ENCODE peak calls at places on chromosome 1, in nine cellular contexts. Y, Q, K, H, W, F, Z, A and G are unnamed samples.
A peak's percentile ranks its signal among the peaks of the same experiment; 100 is the strongest.

GRCh38 chr1:63843884-63844283 is 70.1 kb downstream of the ROR1 start:
- DNase-seq in W (no peak), A (no peak), Y (no peak), F (no peak), Z (no peak), Q (no peak), H (no peak), K (no peak), G (no peak)

GRCh38 chr1:199292873-199293272 is 654.0 kb downstream of the PTPRC start:
- DNase-seq in H (no peak), K (no peak), Q (no peak), W (no peak), Y (no peak), F (no peak), Z (no peak), A (no peak), G (no peak)

GRCh38 chr1:37795340-37796110 is 1.9 kb downstream of the MANEAL start:
- DNase-seq in Z (peak; percentile 61), K (peak; percentile 35), Q (peak; percentile 65), A (peak; percentile 40), F (no peak), H (peak; percentile 44), Y (no peak), W (peak; percentile 41), G (no peak)

GRCh38 chr1:209505044-209505443 is 78.5 kb upstream of the CAMK1G start:
- DNase-seq in Z (peak; percentile 64), Q (no peak), H (no peak), F (peak; percentile 79), K (peak; percentile 6), A (no peak), Y (no peak), W (no peak), G (no peak)

GRCh38 chr1:152926091-152926490 is 17.7 kb downstream of the IVL start:
- DNase-seq in H (peak; percentile 22), K (peak; percentile 62), Q (no peak), Z (peak; percentile 63), W (peak; percentile 30), A (peak; percentile 46), F (peak; percentile 78), Y (no peak), G (no peak)

GRCh38 chr1:197776348-197777082 is 1.2 kb upstream of the DENND1B start:
- DNase-seq in F (peak; percentile 79), Y (no peak), K (peak; percentile 87), H (peak; percentile 64), W (peak; percentile 91), Q (no peak), A (peak; percentile 79), Z (peak; percentile 67), G (no peak)

GRCh38 chr1:152495066-152495675 is 15.4 kb upstream of the LCE5A start:
- DNase-seq in Z (no peak), W (no peak), A (peak; percentile 25), K (peak; percentile 23), H (no peak), Y (no peak), F (peak; percentile 58), Q (no peak), G (no peak)

GRCh38 chr1:99648107-99648506 is 2.2 kb downstream of the PALMD start:
- DNase-seq in Z (no peak), F (peak; percentile 79), Q (peak; percentile 26), A (no peak), H (no peak), Y (no peak), K (no peak), W (no peak), G (no peak)

GRCh38 chr1:156153362-156153761 is at the start of gene SEMA4A:
- DNase-seq in Z (peak; percentile 87), W (no peak), H (no peak), A (no peak), Q (peak; percentile 77), Y (no peak), K (no peak), F (peak; percentile 86), G (no peak)

GRCh38 chr1:59173721-59174120 is 123.2 kb upstream of the FGGY start:
- DNase-seq in F (peak; percentile 66), W (peak; percentile 60), Y (no peak), Q (no peak), H (peak; percentile 70), A (peak; percentile 86), K (peak; percentile 87), Z (no peak), G (peak; percentile 61)

GRCh38 chr1:45370575-45370974 is 30.3 kb upstream of the MUTYH start:
- DNase-seq in W (no peak), K (no peak), A (no peak), Q (no peak), Z (no peak), Y (no peak), F (no peak), H (no peak), G (no peak)

GRCh38 chr1:171803056-171803455 is 21.6 kb downstream of the METTL13 start:
- DNase-seq in H (peak; percentile 92), F (no peak), K (peak; percentile 92), Z (no peak), Q (no peak), Y (no peak), W (no peak), A (peak; percentile 94), G (no peak)

GRCh38 chr1:199463521-199464127 is 563.9 kb upstream of the NR5A2 start:
- DNase-seq in Q (peak; percentile 17), F (peak; percentile 67), W (peak; percentile 64), A (peak; percentile 80), K (peak; percentile 36), H (peak; percentile 74), Z (peak; percentile 42), Y (no peak), G (no peak)

GRCh38 chr1:209455133-209455532 is 128.4 kb upstream of the CAMK1G start:
- DNase-seq in H (no peak), K (peak; percentile 35), F (peak; percentile 36), Y (no peak), W (no peak), A (no peak), Q (no peak), Z (no peak), G (no peak)

GRCh38 chr1:151282883-151283725 is 1.0 kb downstream of the ZNF687 start:
- DNase-seq in F (peak; percentile 23), Z (peak; percentile 33), W (no peak), K (no peak), H (no peak), Y (peak; percentile 22), A (no peak), Q (peak; percentile 34), G (peak; percentile 79)

GRCh38 chr1:175887521-175887920 is 144.1 kb upstream of the TNR start:
- DNase-seq in W (no peak), Y (no peak), Q (no peak), H (no peak), A (no peak), F (no peak), K (no peak), Z (no peak), G (no peak)

DNA sequence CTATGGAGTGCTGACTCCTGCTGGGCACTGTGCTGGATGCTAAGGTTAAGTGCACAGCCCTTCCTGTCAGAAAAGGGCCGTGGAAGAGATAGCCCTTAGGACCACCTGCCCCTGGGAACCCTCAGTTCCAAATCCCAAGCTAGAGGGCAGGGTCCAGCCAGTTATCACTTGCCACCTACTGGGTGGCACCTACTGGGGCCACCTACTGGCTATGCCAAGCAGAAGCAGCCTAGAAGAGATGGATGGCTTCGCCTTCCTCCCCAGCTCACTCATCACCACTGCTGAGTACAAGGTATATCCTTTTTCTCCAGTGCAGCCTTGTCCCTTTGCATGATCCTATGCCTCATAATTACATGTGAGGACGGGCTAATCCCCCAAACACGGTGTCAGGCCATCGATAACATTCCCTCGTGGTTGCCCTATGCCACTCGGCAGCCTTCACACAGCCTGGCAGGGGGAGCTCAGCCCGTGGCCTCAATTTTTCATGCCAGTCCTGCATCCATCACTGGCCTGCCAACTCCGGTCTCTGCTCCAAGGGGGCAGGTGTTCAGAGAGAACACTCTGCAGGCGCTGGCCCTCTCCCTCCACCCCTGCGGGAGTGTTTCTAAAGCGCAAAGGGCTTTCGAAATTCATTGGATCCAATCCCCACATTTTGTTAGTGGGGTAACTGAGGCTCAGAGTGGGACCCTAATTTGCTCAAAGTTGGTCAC is 49.0 kb downstream of the SYT2 start:
- DNase-seq in W (no peak), H (no peak), A (no peak), K (no peak), F (peak; percentile 30), Y (no peak), Z (no peak), Q (no peak), G (no peak)
- TF ChIP-seq CTCF in W (peak; percentile 31), H (no peak), A (peak; percentile 9), K (peak; percentile 20), F (peak; percentile 41), Y (peak; percentile 26), Z (peak; percentile 17), Q (no peak), G (peak; percentile 44)

GRCh38 chr1:166133276-166133841 is 33.4 kb downstream of the FAM78B start:
- DNase-seq in Z (no peak), W (peak; percentile 4), K (no peak), F (peak; percentile 62), H (peak; percentile 1), Q (no peak), Y (no peak), A (peak; percentile 15), G (no peak)
- TF ChIP-seq CTCF in Z (no peak), W (peak; percentile 41), K (peak; percentile 33), F (peak; percentile 83), H (no peak), Q (no peak), Y (no peak), A (peak; percentile 47), G (peak; percentile 39)

GRCh38 chr1:31062867-31063380 is 2.6 kb downstream of the PUM1 start:
- DNase-seq in Z (no peak), Y (no peak), A (no peak), K (no peak), Q (no peak), F (no peak), W (peak; percentile 8), H (no peak), G (no peak)

GRCh38 chr1:31064115-31064514 is 1.4 kb downstream of the PUM1 start:
- DNase-seq in A (peak; percentile 20), H (no peak), F (no peak), Z (no peak), W (peak; percentile 33), K (no peak), Q (no peak), Y (no peak), G (no peak)

GRCh38 chr1:31063636-31064035 is 1.9 kb downstream of the PUM1 start:
- DNase-seq in Q (no peak), H (no peak), K (no peak), Z (no peak), F (peak; percentile 45), Y (no peak), A (peak; percentile 26), W (peak; percentile 34), G (no peak)

GRCh38 chr1:31065310-31066217 is at the start of gene PUM1:
- DNase-seq in K (peak; percentile 96), W (peak; percentile 98), F (peak; percentile 98), H (peak; percentile 96), Y (peak; percentile 98), Q (peak; percentile 100), A (peak; percentile 94), Z (peak; percentile 95), G (peak; percentile 98)

GRCh38 chr1:31064685-31065309 is 720 bp downstream of the PUM1 start:
- DNase-seq in F (peak; percentile 13), Z (peak; percentile 64), Y (no peak), K (no peak), A (no peak), W (peak; percentile 31), H (peak; percentile 44), Q (peak; percentile 20), G (no peak)
- TF ChIP-seq CTCF in F (no peak), Z (no peak), Y (no peak), K (no peak), A (no peak), W (no peak), H (no peak), Q (no peak), G (no peak)

GRCh38 chr1:26910343-26911160 is 3.2 kb downstream of the NR0B2 start:
- DNase-seq in A (no peak), Y (no peak), H (no peak), F (no peak), W (no peak), K (no peak), Q (no peak), Z (no peak), G (no peak)
- TF ChIP-seq CTCF in A (no peak), Y (no peak), H (no peak), F (no peak), W (no peak), K (no peak), Q (no peak), Z (no peak), G (no peak)